ENCODE peak calls at places on chromosomes 11 and 22, in six cellular contexts. S is tibial nerve; J is mesendoderm; V is tibial artery; F is CD8-positive, alpha-beta T cell; Q is lower lobe of right lung. E is an unnamed sample.

GRCh38 chr11:111012497-111012896 is 233.0 kb upstream of the POU2AF2 start:
- DNase-seq in S (no peak), J (no peak), V (no peak), F (no peak), Q (no peak), E (no peak)

GRCh38 chr11:73980001-73980960 is 2.4 kb downstream of the UCP2 start:
- DNase-seq in S (no peak), J (peak; percentile 67), V (peak; percentile 41), F (peak; percentile 74), Q (peak; percentile 77), E (peak; percentile 66)

GRCh38 chr11:120217526-120217925 is 6.7 kb downstream of the OAF start:
- DNase-seq in S (no peak), J (no peak), V (no peak), F (no peak), Q (no peak), E (no peak)

GRCh38 chr11:94111660-94112059 is 17.0 kb upstream of the PANX1 start:
- DNase-seq in S (no peak), J (no peak), V (no peak), F (no peak), Q (no peak), E (no peak)

GRCh38 chr22:50323900-50324299 is 2.9 kb downstream of the DENND6B start:
- DNase-seq in S (no peak), J (no peak), V (no peak), F (no peak), Q (no peak), E (no peak)

GRCh38 chr11:19337779-19338178 is 97.0 kb upstream of the E2F8 start:
- DNase-seq in S (no peak), J (no peak), V (no peak), F (no peak), Q (no peak), E (no peak)

GRCh38 chr11:75474878-75475766 is 42.1 kb upstream of the KLHL35 start:
- DNase-seq in S (peak; percentile 55), J (peak; percentile 79), V (no peak), F (peak; percentile 45), Q (peak; percentile 69), E (peak; percentile 61)

GRCh38 chr22:50734343-50734771 is 3.6 kb upstream of the ACR start:
- DNase-seq in S (no peak), J (no peak), V (no peak), F (no peak), Q (no peak), E (no peak)

GRCh38 chr11:127866109-127866508 is 721.2 kb downstream of the ETS1 start:
- DNase-seq in S (no peak), J (no peak), V (no peak), F (no peak), Q (no peak), E (no peak)

GRCh38 chr11:8180469-8180868 is 11.6 kb upstream of the RIC3 start:
- DNase-seq in S (no peak), J (no peak), V (no peak), F (no peak), Q (no peak), E (no peak)

GRCh38 chr11:14184548-14184947 is 174.4 kb downstream of the RRAS2 start:
- DNase-seq in S (no peak), J (peak; percentile 40), V (peak; percentile 46), F (no peak), Q (no peak), E (no peak)

GRCh38 chr22:27100789-27101188 is 443.4 kb downstream of the MIAT start:
- DNase-seq in S (no peak), J (peak; percentile 58), V (no peak), F (no peak), Q (no peak), E (no peak)

GRCh38 chr11:69413993-69414392 is 67.5 kb upstream of the LINC01488 start:
- DNase-seq in S (no peak), J (no peak), V (no peak), F (no peak), Q (no peak), E (no peak)

GRCh38 chr22:48902983-48903650 is 924.6 kb downstream of the BRD1 start:
- DNase-seq in S (no peak), J (no peak), V (no peak), F (no peak), Q (no peak), E (no peak)

GRCh38 chr11:18066626-18067025 is 20.6 kb upstream of the TPH1 start:
- DNase-seq in S (no peak), J (no peak), V (no peak), F (no peak), Q (no peak), E (no peak)

GRCh38 chr11:36532908-36533601 is 23.0 kb upstream of the TRAF6 start:
- DNase-seq in S (no peak), J (peak; percentile 72), V (no peak), F (no peak), Q (no peak), E (no peak)

GRCh38 chr22:44638966-44639739 is 62.9 kb upstream of the PRR5 start:
- DNase-seq in S (peak; percentile 30), J (no peak), V (peak; percentile 45), F (no peak), Q (peak; percentile 40), E (no peak)

GRCh38 chr11:61061081-61061826 is 41.0 kb upstream of the CD5 start:
- DNase-seq in S (no peak), J (no peak), V (no peak), F (peak; percentile 60), Q (no peak), E (peak; percentile 62)

GRCh38 chr11:30017467-30017895 is 651 bp upstream of the KCNA4 start:
- DNase-seq in S (no peak), J (peak; percentile 21), V (no peak), F (no peak), Q (no peak), E (no peak)

GRCh38 chr11:82732734-82733443 is 775 bp downstream of the FAM181B start:
- DNase-seq in S (no peak), J (peak; percentile 27), V (no peak), F (no peak), Q (no peak), E (no peak)

GRCh38 chr11:18752502-18752901 is 26.5 kb upstream of the IGSF22 start:
- DNase-seq in S (no peak), J (no peak), V (no peak), F (no peak), Q (no peak), E (no peak)

GRCh38 chr22:36641902-36642640 is 61.5 kb downstream of the CACNG2 start:
- DNase-seq in S (no peak), J (peak; percentile 16), V (no peak), F (no peak), Q (no peak), E (no peak)

GRCh38 chr22:36640106-36640672 is 63.4 kb downstream of the CACNG2 start:
- DNase-seq in S (no peak), J (no peak), V (no peak), F (no peak), Q (no peak), E (no peak)

GRCh38 chr22:36635483-36635882 is 68.1 kb downstream of the CACNG2 start:
- DNase-seq in S (no peak), J (no peak), V (no peak), F (no peak), Q (no peak), E (no peak)

GRCh38 chr22:36636916-36637315 is 66.6 kb downstream of the CACNG2 start:
- DNase-seq in S (no peak), J (no peak), V (no peak), F (no peak), Q (no peak), E (no peak)
- H3K27me3 ChIP-seq in S (peaks cover 18% of the 10 kb centered on the region), J (no peaks in the 10 kb centered on the region), V (peaks cover 35% of the 10 kb centered on the region), F (peaks cover 5% of the 10 kb centered on the region), Q (peaks cover 34% of the 10 kb centered on the region), E (peaks cover 9% of the 10 kb centered on the region)

GRCh38 chr11:86735462-86736302 is 63.3 kb upstream of the ME3 start:
- DNase-seq in S (no peak), J (no peak), V (no peak), F (no peak), Q (no peak), E (no peak)
- H3K4me1 ChIP-seq in S (peaks cover 8% of the 10 kb centered on the region), J (peaks cover 5% of the 10 kb centered on the region), V (no peaks in the 10 kb centered on the region), F (no peaks in the 10 kb centered on the region), Q (peaks cover 25% of the 10 kb centered on the region), E (no peaks in the 10 kb centered on the region)

DNA sequence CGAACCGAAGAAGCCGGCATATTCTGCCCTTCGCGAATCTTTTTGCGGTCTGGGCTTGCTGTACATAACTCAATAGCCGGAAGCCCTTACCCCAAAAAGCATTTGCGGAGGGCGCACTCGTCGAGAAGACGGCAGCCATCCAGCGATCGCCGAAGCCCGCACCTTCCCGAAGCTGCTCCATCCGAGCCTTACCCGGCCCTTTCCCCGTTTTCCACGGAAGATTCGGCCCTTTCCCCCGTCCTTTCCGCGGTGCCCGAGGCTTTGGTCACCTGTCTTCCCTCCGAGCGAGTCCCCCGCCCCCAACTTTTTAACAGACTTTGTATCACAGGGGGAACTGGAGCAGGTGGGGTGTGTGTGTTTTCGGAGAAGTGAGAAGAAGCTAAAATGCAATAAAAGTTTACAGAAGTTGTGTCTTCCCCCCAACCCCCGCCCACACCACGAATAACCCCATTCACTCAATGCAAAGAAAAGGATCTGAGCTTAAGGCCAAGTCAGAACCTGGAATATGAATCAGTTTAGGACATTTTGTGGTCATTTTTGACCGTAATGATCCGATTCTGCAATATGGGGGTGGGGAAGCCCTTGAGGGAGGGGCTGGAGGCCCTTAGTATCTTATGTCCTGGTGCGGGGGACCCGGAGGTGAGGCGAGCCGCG is 99.0 kb upstream of the HSD17B12 start:
- DNase-seq in S (no peak), J (no peak), V (no peak), F (no peak), Q (no peak), E (no peak)
- H3K27me3 ChIP-seq in S (peaks cover 96% of the 10 kb centered on the region), J (peaks cover 59% of the 10 kb centered on the region), V (peaks cover 86% of the 10 kb centered on the region), F (peaks cover 45% of the 10 kb centered on the region), Q (peaks cover 89% of the 10 kb centered on the region), E (peaks cover 39% of the 10 kb centered on the region)

GRCh38 chr11:46367916-46368267 is 13.6 kb upstream of the MDK start:
- DNase-seq in S (no peak), J (no peak), V (no peak), F (no peak), Q (no peak), E (no peak)

GRCh38 chr11:46366260-46366659 is 15.2 kb upstream of the MDK start:
- DNase-seq in S (no peak), J (no peak), V (no peak), F (no peak), Q (peak; percentile 43), E (no peak)

GRCh38 chr11:46366661-46367161 is 14.8 kb upstream of the MDK start:
- DNase-seq in S (no peak), J (no peak), V (no peak), F (no peak), Q (no peak), E (no peak)

GRCh38 chr11:46369458-46370152 is 11.9 kb upstream of the MDK start:
- DNase-seq in S (peak; percentile 22), J (peak; percentile 94), V (no peak), F (no peak), Q (no peak), E (no peak)

DNA sequence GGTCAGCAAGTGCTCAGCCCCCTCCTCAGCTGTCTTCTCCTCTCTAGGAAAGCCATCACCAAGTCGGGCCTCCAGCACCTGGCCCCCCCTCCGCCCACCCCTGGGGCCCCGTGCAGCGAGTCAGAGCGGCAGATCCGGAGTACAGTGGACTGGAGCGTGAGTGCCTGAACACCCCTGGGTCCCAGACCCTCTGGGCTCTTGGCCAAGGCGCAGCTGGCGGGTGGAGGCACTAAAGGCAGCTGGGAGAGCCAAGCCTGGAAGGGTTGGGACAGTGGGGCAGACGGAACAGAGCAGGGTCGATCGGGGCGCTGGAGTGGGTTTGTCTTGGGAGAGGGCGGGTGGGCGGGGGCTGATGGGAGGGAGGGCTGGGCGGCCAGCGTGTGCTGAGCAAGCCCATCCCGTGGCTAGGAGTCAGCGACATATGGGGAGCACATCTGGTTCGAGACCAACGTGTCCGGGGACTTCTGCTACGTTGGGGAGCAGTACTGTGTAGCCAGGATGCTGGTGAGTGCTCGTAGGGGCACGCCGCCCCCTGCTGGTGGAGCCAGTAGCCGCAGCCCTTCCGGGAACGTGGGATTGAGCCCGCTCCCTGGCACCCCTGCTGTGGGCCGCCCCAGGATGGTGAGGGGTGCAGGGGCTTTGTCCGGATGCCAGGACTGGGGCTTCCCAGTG is 14.1 kb upstream of the MDK start:
- DNase-seq in S (peak; percentile 67), J (no peak), V (peak; percentile 52), F (peak; percentile 73), Q (peak; percentile 82), E (peak; percentile 73)
- H3K4me1 ChIP-seq in S (peaks cover 18% of the 10 kb centered on the region), J (no peaks in the 10 kb centered on the region), V (no peaks in the 10 kb centered on the region), F (peaks cover 50% of the 10 kb centered on the region), Q (peaks cover 32% of the 10 kb centered on the region), E (peaks cover 44% of the 10 kb centered on the region)

E was measured in CD4-positive, CD25-positive, alpha-beta regulatory T cell.